ENCODE peak calls at places on chromosome 1, in five cellular contexts. One of them, this sample, is unnamed.

GRCh38 chr1:228870041-228870713 is 134.9 kb downstream of the RHOU start:
- DNase-seq in HT1080: no peak
- DNase-seq in central memory CD4-positive, alpha-beta T cell: no peak
- DNase-seq in pulmonary artery endothelial cell: no peak
- DNase-seq in NCI-H1092: no peak
- DNase-seq in this sample: no peak

GRCh38 chr1:26828352-26829093 is 2.0 kb downstream of the ZDHHC18 start:
- DNase-seq in NCI-H1092: no peak
- DNase-seq in pulmonary artery endothelial cell: no peak
- DNase-seq in central memory CD4-positive, alpha-beta T cell: no peak
- DNase-seq in HT1080: no peak
- DNase-seq in this sample: no peak

GRCh38 chr1:182978158-182978853 is 25.3 kb upstream of the SHCBP1L start:
- DNase-seq in HT1080: no peak
- DNase-seq in NCI-H1092: no peak
- DNase-seq in pulmonary artery endothelial cell: no peak
- DNase-seq in central memory CD4-positive, alpha-beta T cell: no peak
- DNase-seq in this sample: no peak

GRCh38 chr1:35807614-35808375 is at the start of gene AGO4:
- DNase-seq in NCI-H1092: peak; percentile 67
- DNase-seq in HT1080: peak; percentile 5
- DNase-seq in central memory CD4-positive, alpha-beta T cell: peak; percentile 14
- DNase-seq in pulmonary artery endothelial cell: no peak
- DNase-seq in this sample: peak; percentile 66

GRCh38 chr1:86548863-86549262 is 2.0 kb downstream of the CLCA4 start:
- DNase-seq in central memory CD4-positive, alpha-beta T cell: no peak
- DNase-seq in pulmonary artery endothelial cell: no peak
- DNase-seq in NCI-H1092: no peak
- DNase-seq in HT1080: no peak
- DNase-seq in this sample: no peak

GRCh38 chr1:231420299-231420958 is 1.7 kb downstream of the EGLN1 start:
- DNase-seq in NCI-H1092: peak; percentile 6
- DNase-seq in central memory CD4-positive, alpha-beta T cell: no peak
- DNase-seq in pulmonary artery endothelial cell: no peak
- DNase-seq in HT1080: peak; percentile 45
- DNase-seq in this sample: peak; percentile 53

GRCh38 chr1:61640531-61641125 is 84.3 kb downstream of the TM2D1 start:
- DNase-seq in HT1080: no peak
- DNase-seq in central memory CD4-positive, alpha-beta T cell: no peak
- DNase-seq in NCI-H1092: peak; percentile 83
- DNase-seq in pulmonary artery endothelial cell: no peak
- DNase-seq in this sample: no peak

GRCh38 chr1:169892819-169893644 is 664 bp downstream of the SCYL3 start:
- DNase-seq in central memory CD4-positive, alpha-beta T cell: no peak
- DNase-seq in pulmonary artery endothelial cell: no peak
- DNase-seq in HT1080: peak; percentile 28
- DNase-seq in NCI-H1092: peak; percentile 10
- DNase-seq in this sample: peak; percentile 44

GRCh38 chr1:89850844-89851410 is 30.1 kb downstream of the LRRC8D start:
- DNase-seq in central memory CD4-positive, alpha-beta T cell: no peak
- DNase-seq in HT1080: no peak
- DNase-seq in pulmonary artery endothelial cell: no peak
- DNase-seq in NCI-H1092: no peak
- DNase-seq in this sample: no peak

GRCh38 chr1:224535641-224536040 is 80.5 kb upstream of the CNIH3 start:
- DNase-seq in pulmonary artery endothelial cell: no peak
- DNase-seq in central memory CD4-positive, alpha-beta T cell: no peak
- DNase-seq in NCI-H1092: no peak
- DNase-seq in HT1080: no peak
- DNase-seq in this sample: no peak

GRCh38 chr1:60573121-60573520 is 499.6 kb upstream of the C1orf87 start:
- DNase-seq in pulmonary artery endothelial cell: no peak
- DNase-seq in HT1080: no peak
- DNase-seq in central memory CD4-positive, alpha-beta T cell: no peak
- DNase-seq in NCI-H1092: no peak
- DNase-seq in this sample: no peak

GRCh38 chr1:239262538-239262937 is 123.8 kb upstream of the CHRM3 start:
- DNase-seq in NCI-H1092: no peak
- DNase-seq in central memory CD4-positive, alpha-beta T cell: no peak
- DNase-seq in HT1080: no peak
- DNase-seq in pulmonary artery endothelial cell: no peak
- DNase-seq in this sample: no peak

GRCh38 chr1:179036844-179037465 is 11.3 kb downstream of the FAM20B start:
- DNase-seq in NCI-H1092: no peak
- DNase-seq in central memory CD4-positive, alpha-beta T cell: peak; percentile 6
- DNase-seq in HT1080: peak; percentile 71
- DNase-seq in pulmonary artery endothelial cell: no peak
- DNase-seq in this sample: peak; percentile 72

GRCh38 chr1:106296431-106296830 is 760.0 kb upstream of the PRMT6 start:
- DNase-seq in NCI-H1092: no peak
- DNase-seq in pulmonary artery endothelial cell: no peak
- DNase-seq in HT1080: no peak
- DNase-seq in central memory CD4-positive, alpha-beta T cell: no peak
- DNase-seq in this sample: no peak

GRCh38 chr1:2091611-2092604 is 41.7 kb downstream of the PRKCZ start:
- DNase-seq in HT1080: no peak
- DNase-seq in central memory CD4-positive, alpha-beta T cell: peak; percentile 9
- DNase-seq in NCI-H1092: no peak
- DNase-seq in pulmonary artery endothelial cell: no peak
- DNase-seq in this sample: peak; percentile 48

GRCh38 chr1:17873007-17873675 is 118.0 kb downstream of the ACTL8 start:
- DNase-seq in NCI-H1092: no peak
- DNase-seq in HT1080: no peak
- DNase-seq in pulmonary artery endothelial cell: no peak
- DNase-seq in central memory CD4-positive, alpha-beta T cell: no peak
- DNase-seq in this sample: no peak

GRCh38 chr1:216778763-216779162 is 55.5 kb upstream of the ESRRG start:
- DNase-seq in HT1080: no peak
- DNase-seq in pulmonary artery endothelial cell: no peak
- DNase-seq in central memory CD4-positive, alpha-beta T cell: no peak
- DNase-seq in NCI-H1092: no peak
- DNase-seq in this sample: no peak